ENCODE peak calls at places on chromosomes 6 and 20, in four cellular contexts. S, R, W and E are unnamed samples.
A peak's percentile ranks its signal among the peaks of the same experiment; 100 is the strongest.

GRCh38 chr6:164531745-164532144 is 777.7 kb downstream of the C6orf118 start:
- DNase-seq in W (no peak), S (no peak), R (no peak), E (no peak)

GRCh38 chr6:98827295-98828159 is 6.8 kb upstream of the POU3F2 start:
- DNase-seq in R (peak; percentile 62), S (no peak), W (no peak), E (no peak)

GRCh38 chr6:133359256-133359655 is 118.1 kb downstream of the EYA4 start:
- DNase-seq in R (no peak), S (no peak), W (no peak), E (no peak)

GRCh38 chr6:161462148-161462547 is 188.3 kb upstream of the AGPAT4 start:
- DNase-seq in S (no peak), R (no peak), W (no peak), E (no peak)

GRCh38 chr6:170344631-170345576 is 38.3 kb downstream of the FAM120B start:
- DNase-seq in R (no peak), S (peak; percentile 20), W (peak; percentile 32), E (peak; percentile 55)

GRCh38 chr6:81485395-81485794 is 267.1 kb downstream of the TENT5A start:
- DNase-seq in R (no peak), S (no peak), W (no peak), E (no peak)

GRCh38 chr20:43590036-43590391 is 723 bp upstream of the IFT52 start:
- DNase-seq in S (no peak), R (peak; percentile 19), W (peak; percentile 40), E (peak; percentile 30)

GRCh38 chr6:98944598-98945011 is 3.1 kb downstream of the FBXL4 start:
- DNase-seq in S (no peak), R (no peak), W (peak; percentile 42), E (peak; percentile 90)

GRCh38 chr6:160974304-160974771 is 17.2 kb upstream of the MAP3K4 start:
- DNase-seq in S (no peak), R (no peak), W (peak; percentile 74), E (no peak)

GRCh38 chr6:139114741-139115140 is 20.1 kb upstream of the HECA start:
- DNase-seq in R (no peak), S (no peak), W (no peak), E (no peak)

GRCh38 chr20:33601016-33601415 is 61.1 kb upstream of the C20orf144 start:
- DNase-seq in R (no peak), W (no peak), S (no peak), E (no peak)

GRCh38 chr6:5025911-5026819 is 22.3 kb upstream of the RPP40 start:
- DNase-seq in S (no peak), W (peak; percentile 55), R (peak; percentile 67), E (peak; percentile 35)

GRCh38 chr20:32433311-32434021 is 75.3 kb downstream of the ASXL1 start:
- DNase-seq in R (no peak), S (no peak), W (no peak), E (no peak)

GRCh38 chr6:72461144-72461543 is 160.7 kb upstream of the KCNQ5 start:
- DNase-seq in S (no peak), W (no peak), R (no peak), E (no peak)

GRCh38 chr20:17395729-17396128 is 135.4 kb downstream of the BFSP1 start:
- DNase-seq in S (no peak), R (no peak), W (no peak), E (no peak)

GRCh38 chr20:53827996-53828672 is 234.5 kb upstream of the ZNF217 start:
- DNase-seq in S (no peak), W (no peak), R (no peak), E (no peak)

GRCh38 chr6:35568967-35569606 is 56.4 kb upstream of the TULP1 start:
- DNase-seq in R (peak; percentile 66), W (peak; percentile 54), S (no peak), E (peak; percentile 16)

GRCh38 chr6:168440520-168441433 is at the start of gene SMOC2:
- DNase-seq in R (peak; percentile 44), S (no peak), W (no peak), E (no peak)

GRCh38 chr6:134908906-134909516 is 40.9 kb downstream of the ALDH8A1 start:
- DNase-seq in R (no peak), S (no peak), W (peak; percentile 51), E (peak; percentile 7)

GRCh38 chr6:168390746-168391400 is 50.1 kb upstream of the SMOC2 start:
- DNase-seq in R (no peak), S (no peak), W (no peak), E (no peak)

GRCh38 chr20:51797357-51798025 is 4.8 kb downstream of the SALL4 start:
- DNase-seq in S (no peak), R (no peak), W (no peak), E (no peak)

GRCh38 chr6:42417641-42418112 is 34.0 kb downstream of the TRERF1 start:
- DNase-seq in R (no peak), S (no peak), W (no peak), E (no peak)

GRCh38 chr6:158011478-158011920 is 29.8 kb downstream of the SYNJ2 start:
- DNase-seq in S (no peak), W (no peak), R (no peak), E (peak; percentile 100)

GRCh38 chr6:7238900-7239589 is 74.0 kb downstream of the SSR1 start:
- DNase-seq in W (peak; percentile 95), R (peak; percentile 89), S (no peak), E (peak; percentile 94)

GRCh38 chr6:7566031-7566556 is 23.9 kb upstream of the SNRNP48 start:
- DNase-seq in S (no peak), R (no peak), W (no peak), E (no peak)

GRCh38 chr6:150857906-150858365 is 7.6 kb upstream of the MTHFD1L start:
- DNase-seq in S (no peak), W (no peak), R (no peak), E (no peak)

GRCh38 chr6:19322691-19323470 is 514.3 kb upstream of the ID4 start:
- DNase-seq in S (no peak), W (no peak), R (no peak), E (no peak)

GRCh38 chr6:148577687-148578488 is 168.9 kb upstream of the UST start:
- DNase-seq in W (peak; percentile 78), S (no peak), R (peak; percentile 85), E (peak; percentile 66)

GRCh38 chr6:3427740-3428085 is 29.1 kb downstream of the SLC22A23 start:
- DNase-seq in R (no peak), S (no peak), W (no peak), E (no peak)

GRCh38 chr6:44192428-44193041 is 24.2 kb upstream of the MYMX start:
- DNase-seq in S (no peak), R (no peak), W (peak; percentile 74), E (no peak)

GRCh38 chr20:33275871-33276270 is 7.1 kb upstream of the BPIFB1 start:
- DNase-seq in R (no peak), S (no peak), W (no peak), E (no peak)

GRCh38 chr6:18148304-18149025 is 6.4 kb downstream of the TPMT start:
- DNase-seq in W (peak; percentile 57), R (no peak), S (no peak), E (no peak)

GRCh38 chr6:167682125-167682524 is 144.6 kb upstream of the AFDN start:
- DNase-seq in R (no peak), S (no peak), W (no peak), E (no peak)

GRCh38 chr20:47021850-47022249 is 127.2 kb downstream of the EYA2 start:
- DNase-seq in R (no peak), W (no peak), S (no peak), E (peak; percentile 66)

GRCh38 chr6:133606833-133607232 is 282.1 kb upstream of the TCF21 start:
- DNase-seq in W (no peak), S (no peak), R (no peak), E (no peak)

GRCh38 chr20:40268321-40269075 is 420.5 kb downstream of the MAFB start:
- DNase-seq in S (no peak), W (no peak), R (no peak), E (no peak)

GRCh38 chr6:9523462-9523861 is 891.4 kb downstream of the TFAP2A start:
- DNase-seq in S (no peak), W (no peak), R (no peak), E (no peak)

GRCh38 chr20:10585308-10585707 is 88.5 kb downstream of the JAG1 start:
- DNase-seq in R (no peak), W (no peak), S (no peak), E (no peak)

GRCh38 chr20:63819224-63819917 is 11.7 kb downstream of the ZBTB46 start:
- DNase-seq in W (peak; percentile 78), S (no peak), R (no peak), E (peak; percentile 72)

GRCh38 chr20:63825331-63826118 is 5.5 kb downstream of the ZBTB46 start:
- DNase-seq in W (no peak), S (no peak), R (no peak), E (no peak)

GRCh38 chr20:63821824-63822223 is 9.2 kb downstream of the ZBTB46 start:
- DNase-seq in S (no peak), R (no peak), W (no peak), E (no peak)

GRCh38 chr20:63823691-63824311 is 7.3 kb downstream of the ZBTB46 start:
- DNase-seq in S (no peak), R (no peak), W (no peak), E (peak; percentile 61)

DNA sequence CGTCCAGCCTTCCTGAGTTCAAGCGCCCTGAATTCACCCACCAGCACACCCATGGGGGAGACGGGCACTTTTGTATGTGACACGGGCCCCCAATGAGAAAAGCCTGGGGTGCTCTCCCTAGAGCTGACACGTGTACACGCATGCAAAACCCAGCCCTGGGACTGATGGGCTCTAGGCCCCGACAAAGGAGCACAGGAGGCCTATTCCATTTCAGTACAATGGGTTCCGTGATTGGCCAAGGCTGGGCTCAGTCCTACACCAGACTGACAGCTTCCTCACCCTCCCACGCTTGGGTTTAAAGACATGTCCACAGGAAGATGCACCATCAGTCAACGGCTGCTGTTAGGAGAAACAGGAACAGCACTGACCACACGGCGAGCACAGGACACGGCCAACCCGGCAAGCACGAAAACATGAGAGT is 8.8 kb downstream of the ZBTB46 start:
- DNase-seq in S (no peak), R (no peak), W (peak; percentile 75), E (no peak)
- TF ChIP-seq ETV6 in S (no peak), R (no peak), W (no peak), E (no peak)

GRCh38 chr20:8271727-8272126 is 139.7 kb downstream of the PLCB1 start:
- DNase-seq in S (no peak), R (no peak), W (no peak), E (no peak)
- TF ChIP-seq ETV6 in S (no peak), R (no peak), W (no peak), E (no peak)

GRCh38 chr20:61896058-61896961 is 169.4 kb downstream of the TAF4 start:
- DNase-seq in W (peak; percentile 61), R (peak; percentile 74), S (no peak), E (peak; percentile 44)
- TF ChIP-seq ETV6 in W (no peak), R (no peak), S (no peak), E (no peak)

GRCh38 chr6:94389218-94389617 is 969.9 kb upstream of the EPHA7 start:
- DNase-seq in S (no peak), R (no peak), W (no peak), E (no peak)
- TF ChIP-seq ETV6 in S (no peak), R (no peak), W (no peak), E (no peak)

GRCh38 chr20:24469116-24470030 is at the start of gene SYNDIG1:
- DNase-seq in W (no peak), R (peak; percentile 73), S (no peak), E (no peak)
- TF ChIP-seq ETV6 in W (no peak), R (peak; percentile 50), S (no peak), E (no peak)

GRCh38 chr6:25450469-25451198 is 171.5 kb downstream of the CARMIL1 start:
- DNase-seq in S (no peak), R (no peak), W (no peak), E (no peak)
- TF ChIP-seq ETV6 in S (no peak), R (no peak), W (no peak), E (no peak)

GRCh38 chr6:31114970-31115849 is 610 bp downstream of the PSORS1C1 start:
- DNase-seq in S (no peak), R (no peak), W (peak; percentile 48), E (peak; percentile 25)
- TF ChIP-seq ETV6 in S (no peak), R (no peak), W (no peak), E (no peak)